ENCODE peak calls at places on chromosomes 11 and 22, in five cellular contexts. C is K562, Q is SK-N-SH, B is A549, Z is GM12878. H is an unnamed sample.

GRCh38 chr11:42311504-42311903 is 852.1 kb upstream of the LRRC4C start:
- DNase-seq in C (no peak), Q (no peak), B (no peak), Z (no peak), H (no peak)

GRCh38 chr11:76824083-76824939 is 36.4 kb upstream of the ACER3 start:
- DNase-seq in Z (no peak), C (peak), Q (no peak), B (no peak), H (peak)

GRCh38 chr22:40612291-40612740 is 24.2 kb downstream of the MRTFA start:
- DNase-seq in Z (no peak), C (peak), B (no peak), Q (no peak), H (no peak)

GRCh38 chr11:15563054-15563453 is 448.3 kb downstream of the INSC start:
- DNase-seq in C (no peak), Z (no peak), Q (no peak), B (no peak), H (no peak)

GRCh38 chr11:124483422-124483821 is 37.9 kb upstream of the OR8B8 start:
- DNase-seq in Q (no peak), Z (no peak), B (no peak), C (no peak), H (no peak)

GRCh38 chr11:1770061-1770460 is 6.3 kb upstream of the CTSD start:
- DNase-seq in Z (no peak), Q (no peak), C (no peak), B (no peak), H (no peak)

GRCh38 chr11:64165842-64166635 is at the start of gene MACROD1:
- DNase-seq in Z (no peak), C (peak), Q (peak), B (peak), H (peak)

GRCh38 chr11:1326435-1327063 is 17.1 kb upstream of the TOLLIP start:
- DNase-seq in B (no peak), Z (no peak), Q (no peak), C (peak), H (peak)

GRCh38 chr11:117627259-117627658 is 169.8 kb downstream of the DSCAML1 start:
- DNase-seq in C (no peak), B (no peak), Q (no peak), Z (no peak), H (no peak)

GRCh38 chr11:126890561-126890960 is 110.0 kb downstream of the KIRREL3 start:
- DNase-seq in C (peak), B (no peak), Q (no peak), Z (no peak), H (no peak)

GRCh38 chr11:3867209-3868071 is 12.0 kb downstream of the STIM1 start:
- DNase-seq in C (peak), Z (peak), Q (peak), B (no peak), H (no peak)

GRCh38 chr11:34620820-34621792 is at the start of gene EHF:
- DNase-seq in C (no peak), Q (no peak), B (no peak), Z (no peak), H (no peak)

DNA sequence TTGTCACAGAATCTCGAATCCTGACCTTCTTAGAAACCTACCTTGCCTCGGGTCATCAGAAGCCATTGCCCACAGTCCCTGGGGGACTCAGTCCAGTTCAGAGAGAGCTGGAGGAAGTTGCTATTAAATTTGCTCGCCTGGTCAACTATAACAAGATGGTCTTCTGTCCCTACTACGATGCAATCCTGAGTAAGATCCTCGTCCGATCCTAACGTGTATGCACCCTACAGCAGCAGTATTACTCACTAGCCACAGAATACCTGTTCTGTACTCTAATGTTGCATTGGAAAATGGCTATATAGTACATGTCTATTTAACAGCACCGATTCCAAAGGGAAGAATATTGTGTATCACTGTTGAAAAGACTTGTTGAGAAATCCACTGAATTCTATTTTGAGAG is 33.1 kb downstream of the TCP11L1 start:
- DNase-seq in B (no peak), Z (no peak), Q (no peak), C (no peak), H (no peak)
- TF ChIP-seq RCOR1 in B (no peak), Z (no peak), Q (no peak), C (no peak), H (no peak)

DNA sequence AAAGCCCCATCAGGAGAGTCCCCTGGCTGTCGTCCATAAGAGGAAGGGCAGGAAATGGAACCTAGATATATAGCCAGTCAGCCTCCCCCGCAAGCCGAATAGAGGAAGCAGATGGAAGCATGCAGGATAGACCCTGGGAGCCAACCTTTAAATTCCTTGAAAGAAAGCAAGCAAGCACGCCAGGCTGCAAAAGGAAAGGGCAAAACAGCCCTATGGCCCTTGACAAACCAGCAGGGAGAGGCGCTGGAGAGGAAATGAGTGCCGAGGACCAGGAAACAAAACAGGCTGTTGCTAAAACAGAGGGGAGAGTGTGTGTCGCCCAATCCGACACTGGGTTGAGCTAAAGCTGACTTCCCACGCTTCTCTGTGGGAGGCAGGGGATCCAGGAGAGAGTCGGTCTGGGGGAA is 203.5 kb upstream of the MTNR1B start:
- DNase-seq in Z (no peak), B (no peak), C (peak), Q (peak), H (peak)
- TF ChIP-seq RCOR1 in Z (no peak), B (no peak), C (no peak), Q (no peak), H (no peak)

GRCh38 chr11:28671326-28671725 is 563.1 kb downstream of the METTL15 start:
- DNase-seq in C (no peak), Z (no peak), Q (no peak), B (no peak), H (no peak)

DNA sequence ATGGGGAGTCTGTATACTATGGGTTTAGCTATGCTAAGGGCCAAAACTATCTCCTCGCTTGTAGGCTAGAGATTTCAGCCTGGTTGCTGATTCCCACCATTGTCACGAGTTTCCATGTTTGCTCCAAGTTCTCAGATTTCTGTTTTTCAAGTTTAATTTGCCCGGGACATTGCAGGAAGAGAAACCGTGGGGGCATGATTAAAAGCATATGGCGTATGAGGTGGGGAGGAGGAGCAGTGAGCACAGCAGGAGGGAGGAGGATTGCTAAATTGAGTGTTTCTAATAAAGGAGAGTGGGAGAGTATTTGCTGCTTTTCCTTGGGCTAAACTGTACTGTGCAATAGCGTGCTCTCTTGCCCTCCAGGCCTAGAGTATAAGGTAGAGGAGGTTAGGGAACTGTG is 558.4 kb downstream of the METTL15 start:
- DNase-seq in Z (no peak), Q (no peak), B (no peak), C (no peak), H (no peak)
- TF ChIP-seq RCOR1 in Z (no peak), Q (no peak), B (no peak), C (no peak), H (no peak)

DNA sequence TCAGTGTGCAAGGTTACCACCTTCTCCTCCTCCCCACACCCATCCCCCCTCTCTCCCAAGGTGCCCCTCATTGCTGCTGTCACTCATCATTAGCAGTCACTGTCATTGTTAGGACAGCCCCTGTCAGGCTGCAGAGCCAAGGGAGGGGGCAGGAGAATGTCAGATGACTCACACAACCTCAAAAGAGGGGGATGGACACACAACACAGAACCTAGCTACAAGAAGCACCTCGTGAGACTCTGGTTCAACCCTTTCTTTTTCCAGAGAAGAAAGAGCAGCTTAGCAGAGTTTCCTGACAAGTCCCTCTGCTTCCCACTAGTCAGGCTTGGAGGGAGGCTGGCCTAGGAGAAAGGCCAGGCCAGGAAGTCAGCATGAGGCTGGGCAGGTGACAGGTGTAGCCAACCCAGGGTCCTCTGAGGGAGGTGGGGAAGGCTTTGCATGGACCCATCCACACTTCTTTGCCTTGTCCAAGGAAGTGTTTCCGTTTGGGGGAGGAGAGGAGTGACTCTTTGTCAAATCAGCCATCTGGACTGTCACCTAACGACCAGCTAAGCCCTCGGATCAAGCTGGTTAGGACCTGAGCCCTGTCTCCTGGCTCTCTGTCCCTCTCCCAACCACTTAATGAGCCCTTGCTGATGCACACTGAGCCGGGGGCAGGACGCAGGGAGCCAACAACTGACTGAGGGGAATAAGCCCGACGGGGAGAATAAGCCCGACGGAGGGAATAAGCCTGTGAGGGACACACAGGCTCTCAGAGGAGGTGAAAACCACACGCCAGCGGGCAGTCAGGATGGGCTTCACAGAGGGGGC is 18.3 kb downstream of the ADORA2A start:
- DNase-seq in Z (no peak), C (peak), B (no peak), Q (peak), H (no peak)
- TF ChIP-seq RCOR1 in Z (no peak), C (no peak), B (no peak), Q (no peak), H (no peak)

GRCh38 chr11:43968719-43969118 is 26.3 kb downstream of the C11orf96 start:
- DNase-seq in B (no peak), Z (no peak), Q (no peak), C (no peak), H (no peak)

GRCh38 chr11:43972366-43972765 is 29.9 kb downstream of the C11orf96 start:
- DNase-seq in B (no peak), C (no peak), Z (no peak), Q (no peak), H (no peak)

GRCh38 chr11:43974830-43975229 is 32.4 kb downstream of the C11orf96 start:
- DNase-seq in C (no peak), Z (no peak), B (no peak), Q (no peak), H (no peak)

GRCh38 chr11:43969543-43969942 is 27.1 kb downstream of the C11orf96 start:
- DNase-seq in B (no peak), Z (no peak), Q (peak), C (no peak), H (no peak)
- TF ChIP-seq RCOR1 in B (no peak), Z (no peak), Q (peak), C (no peak), H (no peak)

DNA sequence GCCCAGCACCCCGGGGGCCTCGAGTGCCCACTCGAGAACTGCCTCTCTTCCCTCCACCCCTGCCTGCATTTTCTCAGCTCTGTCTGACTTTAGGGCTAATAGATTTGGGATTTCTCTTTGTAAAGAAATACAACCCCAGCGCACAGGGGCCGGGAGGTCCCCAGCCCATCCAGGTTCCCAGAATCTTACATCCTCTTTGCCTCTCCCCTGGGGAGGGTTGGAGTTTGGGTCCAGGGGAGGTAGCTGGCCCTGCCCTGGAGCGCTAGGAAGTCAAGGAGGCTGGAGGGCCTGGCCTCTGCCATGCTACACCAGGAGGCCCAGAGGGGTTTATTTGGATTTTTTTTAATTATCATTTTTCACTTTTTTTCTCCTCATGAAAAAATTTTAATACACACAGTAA is 65.7 kb upstream of the LMO1 start:
- DNase-seq in Z (no peak), B (no peak), C (no peak), Q (no peak), H (no peak)
- TF ChIP-seq RCOR1 in Z (no peak), B (no peak), C (no peak), Q (no peak), H (no peak)

GRCh38 chr11:120230433-120231071 is 9.4 kb upstream of the POU2F3 start:
- DNase-seq in Z (no peak), C (no peak), Q (no peak), B (no peak), H (no peak)
- TF ChIP-seq RCOR1 in Z (no peak), C (no peak), Q (no peak), B (no peak), H (no peak)

DNA sequence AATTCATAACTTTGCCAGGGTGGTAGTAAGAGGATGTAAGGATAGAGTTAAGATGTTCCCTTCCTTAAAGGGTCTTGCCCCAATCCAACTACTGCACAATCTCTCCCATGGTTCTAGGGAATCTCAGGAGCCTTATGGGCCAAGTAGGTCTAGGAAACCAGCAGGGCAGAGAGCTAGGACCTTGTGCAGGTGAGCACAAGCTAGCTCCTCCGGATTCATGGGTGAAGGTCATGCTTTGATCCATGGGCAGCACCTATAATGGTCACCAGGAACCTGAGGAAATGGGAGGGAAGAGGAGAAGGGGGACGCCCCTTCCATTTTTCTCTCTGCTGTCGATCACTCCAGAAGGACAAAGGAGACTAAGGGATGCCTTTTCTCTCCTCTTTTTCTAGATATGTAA is 16.8 kb downstream of the KCNJ11 start:
- DNase-seq in B (no peak), Q (no peak), C (peak), Z (no peak), H (peak)
- TF ChIP-seq RCOR1 in B (no peak), Q (no peak), C (no peak), Z (no peak), H (no peak)

H was measured in IMR-90.